ENCODE peak calls at places on chromosomes 4 and X, in ten cellular contexts. Y is uterus; N is CD8-positive, alpha-beta T cell; H is colonic mucosa; Q is thoracic aorta; K is MM.1S; M is HCT116; A is cardiac muscle cell; S is SK-N-SH; G is tibial artery. F is an unnamed sample. For H3K27me3, the result is how much of the 10 kb centered on the place peaks cover.

GRCh38 chrX:69232945-69233344 is 67.7 kb upstream of the PJA1 start:
- DNase-seq in Q (no peak), H (no peak), Y (peak), A (no peak), N (peak), K (no peak), G (no peak), S (no peak), M (no peak), F (no peak)

GRCh38 chr4:110853242-110853641 is 230.4 kb upstream of the PITX2 start:
- DNase-seq in H (no peak), A (no peak), S (no peak), Q (no peak), N (no peak), Y (no peak), M (no peak), K (no peak), G (no peak), F (no peak)

GRCh38 chrX:21166302-21166982 is 207.8 kb upstream of the CNKSR2 start:
- DNase-seq in H (no peak), G (no peak), M (no peak), N (no peak), Q (no peak), K (no peak), S (no peak), A (peak), Y (no peak), F (no peak)

GRCh38 chrX:69793260-69793935 is 177.5 kb downstream of the EDA start:
- DNase-seq in A (no peak), N (no peak), Y (no peak), Q (no peak), S (no peak), G (no peak), H (no peak), K (no peak), M (no peak), F (no peak)

GRCh38 chrX:69431417-69431816 is 72.7 kb upstream of the NALF2 start:
- DNase-seq in A (no peak), N (no peak), M (no peak), Q (no peak), S (no peak), H (no peak), K (no peak), G (no peak), Y (no peak), F (no peak)

GRCh38 chr4:32775049-32775448 is 2054.9 kb downstream of the PCDH7 start:
- DNase-seq in H (no peak), K (no peak), A (peak), M (peak), S (peak), Y (no peak), Q (no peak), G (no peak), N (no peak), F (no peak)

GRCh38 chr4:112509243-112510190 is 6.5 kb downstream of the NEUROG2 start:
- DNase-seq in G (no peak), Q (no peak), H (no peak), M (no peak), Y (no peak), N (no peak), A (no peak), S (peak), K (no peak), F (no peak)

GRCh38 chr4:122668241-122668640 is 47.4 kb upstream of the IL21 start:
- DNase-seq in G (no peak), M (no peak), N (no peak), Q (no peak), S (no peak), H (no peak), A (no peak), Y (no peak), K (no peak), F (no peak)

GRCh38 chrX:11103006-11103405 is 8.1 kb upstream of the HCCS start:
- DNase-seq in H (no peak), Y (no peak), K (no peak), A (no peak), M (no peak), Q (no peak), G (no peak), N (no peak), S (no peak), F (no peak)

GRCh38 chr4:4792516-4792915 is 66.9 kb upstream of the MSX1 start:
- DNase-seq in H (no peak), S (no peak), K (no peak), N (no peak), M (no peak), Q (no peak), A (peak), Y (no peak), G (no peak), F (no peak)

GRCh38 chr4:79413486-79413885 is 5.5 kb upstream of the GK2 start:
- DNase-seq in A (no peak), H (no peak), G (no peak), Y (no peak), Q (no peak), N (no peak), S (no peak), K (no peak), M (no peak), F (no peak)

GRCh38 chrX:65874110-65874509 is 165.8 kb downstream of the VSIG4 start:
- DNase-seq in N (no peak), K (no peak), S (no peak), Q (no peak), H (no peak), A (no peak), M (no peak), Y (no peak), G (no peak), F (no peak)

GRCh38 chr4:183504930-183505555 is at the start of gene ING2:
- DNase-seq in Q (no peak), S (peak), K (peak), G (no peak), N (no peak), H (peak), Y (peak), A (no peak), M (peak), F (peak)

GRCh38 chr4:74531952-74532794 is 87.2 kb downstream of the AREG start:
- DNase-seq in Q (no peak), K (peak), N (no peak), H (peak), G (no peak), M (peak), S (peak), Y (no peak), A (peak), F (no peak)

GRCh38 chr4:25703731-25704388 is 48.2 kb downstream of the SLC34A2 start:
- DNase-seq in Q (no peak), G (no peak), Y (no peak), A (peak), K (no peak), N (no peak), S (no peak), H (no peak), M (no peak), F (no peak)

GRCh38 chrX:71871367-71871766 is 39.3 kb upstream of the NHSL2 start:
- DNase-seq in Y (no peak), N (no peak), S (no peak), Q (no peak), K (no peak), M (no peak), H (no peak), G (no peak), A (peak), F (no peak)

GRCh38 chrX:35461164-35461563 is 337.0 kb upstream of the MAGEB16 start:
- DNase-seq in M (no peak), Y (no peak), H (no peak), A (no peak), S (no peak), N (no peak), G (no peak), Q (no peak), K (no peak), F (no peak)

GRCh38 chrX:139120760-139121159 is 409.2 kb upstream of the FGF13 start:
- DNase-seq in Y (no peak), M (no peak), A (no peak), S (no peak), H (no peak), G (no peak), Q (no peak), N (no peak), K (no peak), F (no peak)

GRCh38 chrX:148443216-148443615 is 57.2 kb upstream of the AFF2 start:
- DNase-seq in A (no peak), M (no peak), Y (no peak), G (no peak), H (no peak), S (no peak), K (no peak), Q (no peak), N (no peak), F (no peak)

GRCh38 chr4:6473264-6474052 is 1.0 kb upstream of the PPP2R2C start:
- DNase-seq in H (peak), M (no peak), N (peak), Q (no peak), G (no peak), A (no peak), K (no peak), S (no peak), Y (no peak), F (no peak)

GRCh38 chr4:6475492-6476020 is 3.1 kb upstream of the PPP2R2C start:
- DNase-seq in G (no peak), Y (no peak), H (peak), K (no peak), S (no peak), M (no peak), N (no peak), A (no peak), Q (no peak), F (no peak)

GRCh38 chr4:6474705-6475457 is 2.5 kb upstream of the PPP2R2C start:
- DNase-seq in Y (no peak), N (no peak), M (no peak), G (peak), A (no peak), K (no peak), Q (no peak), S (no peak), H (peak), F (no peak)

GRCh38 chr4:6472387-6473263 is at the start of gene PPP2R2C:
- DNase-seq in K (no peak), H (peak), M (no peak), N (peak), S (peak), Q (no peak), A (no peak), G (no peak), Y (no peak), F (peak)

GRCh38 chr4:6474053-6474568 is 1.7 kb upstream of the PPP2R2C start:
- DNase-seq in M (no peak), S (peak), Y (no peak), Q (no peak), H (peak), K (no peak), N (no peak), A (no peak), G (no peak), F (no peak)
- TF ChIP-seq CTCF in M (peak), S (no peak), Y (no peak), Q (no peak), H (no peak), K (peak), N (no peak), A (peak), G (no peak), F (peak)

GRCh38 chrX:31266172-31267076 is 194.6 kb upstream of the FTHL17 start:
- DNase-seq in K (peak), G (peak), Q (no peak), A (peak), Y (peak), H (peak), M (no peak), N (no peak), S (peak), F (no peak)
- H3K27ac ChIP-seq in K (no peak), G (peak), Q (no peak), A (no peak), Y (peak), H (no peak), M (no peak), N (no peak), S (no peak), F (peak)

GRCh38 chr4:108109111-108109510 is 59.6 kb downstream of the LEF1 start:
- DNase-seq in N (no peak), S (no peak), G (no peak), Q (no peak), H (no peak), Y (no peak), M (no peak), A (no peak), K (no peak), F (no peak)
- H3K27me3 ChIP-seq in N (under half), S (under half), G (under half), Q (under half), H (under half), Y (under half), M (under half), A (under half), K (under half), F (under half)

GRCh38 chrX:111100191-111100590 is 4.2 kb downstream of the PAK3 start:
- DNase-seq in A (peak), Q (no peak), K (peak), G (no peak), Y (no peak), H (peak), S (peak), N (no peak), M (peak), F (no peak)
- TF ChIP-seq CTCF in A (peak), Q (peak), K (peak), G (peak), Y (peak), H (peak), S (peak), N (peak), M (peak), F (peak)

GRCh38 chrX:18643243-18643642 is 28.7 kb downstream of the RS1 start:
- DNase-seq in S (no peak), H (no peak), N (peak), Y (no peak), M (no peak), K (no peak), A (no peak), Q (no peak), G (no peak), F (no peak)
- H3K27ac ChIP-seq in S (no peak), H (no peak), N (no peak), Y (no peak), M (no peak), K (no peak), A (no peak), Q (no peak), G (no peak), F (no peak)

DNA sequence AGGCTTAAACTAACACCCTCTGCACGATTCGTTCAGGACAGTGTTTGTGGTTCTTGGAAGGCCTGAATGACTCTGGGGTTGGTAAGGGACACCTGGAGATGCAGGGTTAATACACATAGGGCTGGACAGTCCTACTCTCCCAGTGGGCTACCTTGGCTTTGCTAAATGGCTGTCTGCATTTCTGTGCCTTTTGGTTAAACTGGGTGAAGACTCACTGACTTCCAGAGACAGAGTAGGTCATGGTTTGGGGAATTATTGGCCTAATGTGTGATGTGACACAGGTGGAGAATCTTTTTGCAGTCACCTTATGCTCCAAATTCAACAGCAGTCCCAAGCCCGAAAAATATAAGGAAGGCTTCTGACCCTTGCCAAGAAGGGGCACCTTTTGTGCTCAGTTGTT is 10.5 kb downstream of the POU4F2 start:
- DNase-seq in A (no peak), G (no peak), K (no peak), M (no peak), Y (no peak), N (no peak), S (no peak), Q (no peak), H (no peak), F (no peak)
- H3K27me3 ChIP-seq in A (half or more), G (half or more), K (under half), M (under half), Y (under half), N (under half), S (under half), Q (under half), H (under half), F (half or more)

GRCh38 chr4:148152868-148153630 is 289.2 kb downstream of the NR3C2 start:
- DNase-seq in K (no peak), N (no peak), Q (no peak), S (no peak), H (no peak), G (no peak), A (peak), Y (no peak), M (no peak), F (no peak)
- TF ChIP-seq CTCF in K (no peak), N (no peak), Q (no peak), S (peak), H (no peak), G (no peak), A (no peak), Y (no peak), M (peak), F (no peak)

GRCh38 chr4:8328456-8328855 is 58.9 kb downstream of the HTRA3 start:
- DNase-seq in Y (peak), N (no peak), Q (no peak), H (no peak), A (no peak), K (no peak), S (no peak), M (no peak), G (no peak), F (no peak)
- H3K27ac ChIP-seq in Y (no peak), N (no peak), Q (no peak), H (no peak), A (no peak), K (no peak), S (no peak), M (no peak), G (no peak), F (no peak)

DNA sequence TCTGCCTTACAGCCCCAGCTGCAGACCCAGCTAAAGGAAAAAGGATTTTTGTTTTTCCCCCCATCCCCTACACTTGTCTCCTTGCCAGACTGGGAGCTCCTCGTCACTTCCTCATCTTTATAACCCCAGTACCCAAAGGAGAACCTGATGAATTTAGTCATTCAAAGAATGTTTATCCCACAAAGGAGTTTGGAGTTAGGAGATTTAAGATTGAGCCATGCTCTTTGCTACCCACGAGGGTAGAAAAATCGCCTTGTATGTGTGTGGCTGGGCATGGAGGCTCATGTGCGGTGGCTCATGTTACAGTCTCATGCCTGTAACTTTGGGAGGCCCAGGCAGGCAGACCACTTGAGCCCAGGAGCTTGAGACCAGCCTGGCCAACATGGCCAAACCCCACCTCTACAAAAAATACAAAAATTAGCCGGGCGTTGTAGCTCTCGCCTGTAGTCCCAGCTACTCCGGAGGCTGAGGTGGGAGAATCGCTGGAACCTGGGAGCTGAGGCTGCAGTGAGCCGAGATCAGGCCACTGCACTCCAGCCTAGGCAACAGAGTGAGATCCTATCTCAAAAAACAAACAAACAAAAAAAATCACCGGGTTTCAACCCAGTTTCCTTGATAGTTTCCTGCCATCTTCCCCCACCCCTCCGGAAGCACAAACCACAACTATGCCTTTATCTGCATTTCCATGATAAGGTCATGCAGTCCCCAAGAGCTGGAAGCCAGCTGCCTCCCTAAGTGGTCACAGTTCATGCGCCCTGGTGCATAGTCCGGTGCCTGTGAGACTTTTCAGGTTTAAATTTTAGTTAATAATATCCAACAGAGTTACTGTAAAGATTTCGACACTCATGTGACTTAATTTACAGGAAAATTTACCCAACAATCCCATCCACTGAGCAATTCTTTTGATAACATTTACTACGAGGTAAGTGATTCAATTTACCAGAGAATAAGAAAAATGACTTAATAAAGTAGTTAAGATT is 1.5 kb downstream of the CFAP97 start:
- DNase-seq in Y (no peak), M (no peak), H (peak), Q (no peak), K (no peak), S (peak), N (no peak), G (no peak), A (peak), F (no peak)
- H3K27me3 ChIP-seq in Y (under half), M (under half), H (under half), Q (under half), K (under half), S (under half), N (under half), G (under half), A (under half), F (under half)

GRCh38 chrX:153938226-153938786 is 3.5 kb upstream of the NAA10 start:
- DNase-seq in M (no peak), Q (no peak), A (no peak), Y (no peak), G (no peak), N (no peak), K (no peak), S (no peak), H (no peak), F (no peak)
- TF ChIP-seq CTCF in M (peak), Q (no peak), A (no peak), Y (no peak), G (no peak), N (no peak), K (no peak), S (peak), H (no peak), F (no peak)